ENCODE peak calls at places on chromosomes 13 and 19, in four cellular contexts. H is cardiac fibroblast, U is AG04450, F is SK-N-SH. O is an unnamed sample.

GRCh38 chr19:17404015-17404414 is 1.4 kb downstream of the BST2 start:
- DNase-seq in F (no peak), U (no peak), H (no peak), O (no peak)

GRCh38 chr19:41939861-41940442 is 11.7 kb upstream of the ERFL start:
- DNase-seq in U (no peak), F (peak), H (no peak), O (no peak)

GRCh38 chr13:61086052-61086451 is 329.6 kb downstream of the PCDH20 start:
- DNase-seq in H (no peak), U (no peak), F (no peak), O (peak)

GRCh38 chr13:110883539-110883938 is 31.3 kb downstream of the ANKRD10 start:
- DNase-seq in U (no peak), H (no peak), F (no peak), O (no peak)

GRCh38 chr13:106145997-106146864 is 389.2 kb downstream of the EFNB2 start:
- DNase-seq in U (no peak), F (no peak), H (no peak), O (no peak)

GRCh38 chr19:30233375-30233774 is 138.8 kb upstream of the ZNF536 start:
- DNase-seq in H (no peak), U (no peak), F (no peak), O (no peak)

GRCh38 chr19:27833031-27833430 is 1379.9 kb downstream of the UQCRFS1 start:
- DNase-seq in F (no peak), H (peak), U (no peak), O (no peak)

GRCh38 chr19:33300016-33300981 is 2.0 kb downstream of the CEBPA start:
- DNase-seq in H (no peak), F (peak), U (no peak), O (no peak)

GRCh38 chr19:40420766-40421467 is 4.9 kb downstream of the SERTAD1 start:
- DNase-seq in F (peak), H (peak), U (peak), O (peak)

GRCh38 chr13:51245583-51245982 is 23.4 kb downstream of the FAM124A start:
- DNase-seq in U (no peak), F (no peak), H (no peak), O (no peak)

GRCh38 chr13:99371956-99372355 is 64.8 kb upstream of the GPR183 start:
- DNase-seq in U (no peak), H (no peak), F (no peak), O (no peak)

GRCh38 chr13:72457151-72457550 is 270.3 kb downstream of the MZT1 start:
- DNase-seq in H (no peak), U (no peak), F (no peak), O (no peak)

GRCh38 chr13:21686761-21687391 is 16.0 kb downstream of the FGF9 start:
- DNase-seq in U (no peak), H (no peak), F (no peak), O (no peak)

GRCh38 chr13:110923777-110924638 is 9.1 kb upstream of the ANKRD10 start:
- DNase-seq in H (no peak), F (no peak), U (no peak), O (no peak)

GRCh38 chr13:110506859-110507566 is 54.5 kb downstream of the RAB20 start:
- DNase-seq in F (no peak), U (no peak), H (peak), O (peak)

GRCh38 chr13:110815471-110816204 is 99.2 kb downstream of the ANKRD10 start:
- DNase-seq in H (no peak), U (no peak), F (no peak), O (peak)

GRCh38 chr13:66532146-66532545 is 698.0 kb downstream of the PCDH9 start:
- DNase-seq in U (peak), H (peak), F (no peak), O (peak)

GRCh38 chr19:8399681-8400188 is 9.6 kb downstream of the RAB11B start:
- DNase-seq in H (no peak), U (no peak), F (no peak), O (no peak)

GRCh38 chr19:12676384-12676792 is 5.3 kb downstream of the DHPS start:
- DNase-seq in H (peak), U (peak), F (peak), O (peak)

GRCh38 chr19:52231154-52231565 is 38.2 kb upstream of the ZNF766 start:
- DNase-seq in U (no peak), F (no peak), H (peak), O (no peak)

GRCh38 chr13:66543780-66544179 is 686.4 kb downstream of the PCDH9 start:
- DNase-seq in H (no peak), F (no peak), U (no peak), O (no peak)

GRCh38 chr19:5451494-5451893 is 3.7 kb upstream of the ZNRF4 start:
- DNase-seq in H (no peak), F (no peak), U (no peak), O (no peak)

GRCh38 chr19:42069619-42070293 is at the start of gene GRIK5:
- DNase-seq in U (no peak), H (no peak), F (peak), O (no peak)

GRCh38 chr13:28505543-28506135 is 10.7 kb upstream of the FLT1 start:
- DNase-seq in F (no peak), H (no peak), U (no peak), O (no peak)

GRCh38 chr19:42122691-42123607 is 9.3 kb downstream of the POU2F2 start:
- DNase-seq in H (peak), F (no peak), U (no peak), O (no peak)

GRCh38 chr19:46776927-46777911 is 11.2 kb downstream of the SLC1A5 start:
- DNase-seq in U (no peak), F (peak), H (no peak), O (no peak)

GRCh38 chr13:45055902-45056648 is 64.2 kb upstream of the GTF2F2 start:
- DNase-seq in F (no peak), U (no peak), H (peak), O (peak)

GRCh38 chr19:44700547-44700946 is 1.6 kb downstream of the CEACAM16 start:
- DNase-seq in U (no peak), F (no peak), H (no peak), O (no peak)

GRCh38 chr19:44696939-44697669 is 1.8 kb upstream of the CEACAM16 start:
- DNase-seq in U (no peak), F (no peak), H (no peak), O (no peak)

GRCh38 chr19:44697670-44698034 is 1.3 kb upstream of the CEACAM16 start:
- DNase-seq in H (no peak), U (no peak), F (no peak), O (no peak)

GRCh38 chr19:44701228-44701627 is 2.3 kb downstream of the CEACAM16 start:
- DNase-seq in H (no peak), U (no peak), F (no peak), O (no peak)

DNA sequence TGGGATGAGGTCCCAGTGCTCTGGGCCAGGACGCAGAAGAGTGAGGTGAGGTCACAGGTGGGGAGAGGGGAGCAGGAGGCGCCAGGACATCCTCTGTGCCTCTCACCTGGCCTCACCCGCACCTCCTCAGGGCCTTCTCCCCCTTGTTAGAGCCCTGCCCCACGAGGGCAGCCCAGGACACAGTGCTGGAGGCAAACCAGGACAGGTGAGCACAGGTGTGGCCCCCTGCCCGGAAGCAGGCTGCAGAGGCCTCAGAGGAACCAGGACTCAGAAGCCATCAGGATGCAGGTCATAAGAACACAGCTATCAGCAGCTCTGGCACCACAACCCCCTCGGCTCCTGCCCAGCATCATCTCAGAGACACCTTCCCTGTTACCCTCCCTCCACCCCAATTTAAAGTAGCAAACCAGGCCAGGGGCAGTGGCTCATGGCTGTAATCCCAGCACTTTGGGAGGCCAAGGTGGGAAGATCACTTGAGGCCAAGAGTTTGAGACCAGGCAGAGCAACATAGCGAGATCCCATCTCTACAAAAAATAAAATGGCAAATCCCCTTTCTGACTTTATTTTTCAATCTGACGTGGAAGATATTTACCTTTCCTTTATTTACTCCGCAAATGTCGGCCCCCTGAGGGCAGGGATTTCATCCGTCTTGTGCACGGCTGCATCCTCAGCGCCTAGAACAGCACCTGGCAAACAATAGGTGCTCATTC is at the start of gene CEACAM16:
- DNase-seq in U (no peak), F (no peak), H (no peak), O (no peak)
- H3K4me3 ChIP-seq in U (no peak), F (no peak), H (no peak), O (no peak)

GRCh38 chr19:771332-771785 is 20.4 kb downstream of the MISP start:
- DNase-seq in U (no peak), F (peak), H (peak), O (peak)
- TF ChIP-seq CTCF in U (peak), F (peak), H (peak), O (peak)

GRCh38 chr13:30805132-30805537 is 69.8 kb downstream of the ALOX5AP start:
- DNase-seq in F (no peak), U (no peak), H (no peak), O (no peak)

GRCh38 chr13:30802501-30802900 is 67.2 kb downstream of the ALOX5AP start:
- DNase-seq in H (no peak), F (no peak), U (no peak), O (no peak)

GRCh38 chr13:30804474-30804873 is 69.1 kb downstream of the ALOX5AP start:
- DNase-seq in F (peak), U (no peak), H (peak), O (no peak)

GRCh38 chr13:30803791-30804190 is 68.4 kb downstream of the ALOX5AP start:
- DNase-seq in F (no peak), H (no peak), U (no peak), O (no peak)

DNA sequence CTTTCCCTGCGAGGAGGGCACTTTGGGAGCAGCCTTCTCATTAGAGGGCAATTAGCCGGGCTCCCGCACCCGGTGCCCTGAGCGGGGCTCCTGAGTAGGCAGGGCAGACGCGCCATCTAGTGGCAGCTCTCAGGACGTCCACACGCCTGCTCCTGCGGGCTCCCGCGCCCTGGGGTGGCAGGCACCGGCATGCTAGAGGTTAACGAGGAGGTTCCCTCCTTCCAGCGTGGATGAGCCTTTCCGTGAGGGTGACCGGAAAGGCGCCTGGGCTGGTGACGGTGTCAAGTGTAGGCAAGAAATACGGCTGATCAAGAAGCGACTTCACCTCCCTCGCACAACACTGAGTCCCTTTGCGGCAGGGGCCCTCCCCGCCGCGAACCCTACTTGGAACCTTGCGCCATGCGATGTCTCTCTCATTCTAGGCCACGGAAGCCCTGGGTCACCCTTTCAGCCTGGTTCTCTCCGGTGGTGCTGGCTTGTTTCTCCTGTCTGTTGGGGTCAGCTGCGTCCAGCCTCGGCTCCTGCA is 67.7 kb downstream of the ALOX5AP start:
- DNase-seq in F (peak), U (peak), H (peak), O (peak)
- H3K4me3 ChIP-seq in F (no peak), U (no peak), H (peak), O (no peak)

GRCh38 chr13:26706381-26706780 is 54.2 kb downstream of the GPR12 start:
- DNase-seq in U (no peak), F (no peak), H (no peak), O (no peak)

GRCh38 chr13:26709461-26709860 is 51.1 kb downstream of the GPR12 start:
- DNase-seq in F (no peak), H (no peak), U (no peak), O (no peak)

GRCh38 chr13:26710166-26710565 is 50.4 kb downstream of the GPR12 start:
- DNase-seq in U (no peak), H (no peak), F (no peak), O (no peak)

GRCh38 chr13:26707122-26708006 is 53.2 kb downstream of the GPR12 start:
- DNase-seq in H (peak), F (peak), U (peak), O (peak)

GRCh38 chr13:26708007-26708297 is 52.6 kb downstream of the GPR12 start:
- DNase-seq in H (no peak), F (no peak), U (no peak), O (no peak)
- TF ChIP-seq CTCF in H (no peak), F (no peak), U (no peak), O (no peak)

DNA sequence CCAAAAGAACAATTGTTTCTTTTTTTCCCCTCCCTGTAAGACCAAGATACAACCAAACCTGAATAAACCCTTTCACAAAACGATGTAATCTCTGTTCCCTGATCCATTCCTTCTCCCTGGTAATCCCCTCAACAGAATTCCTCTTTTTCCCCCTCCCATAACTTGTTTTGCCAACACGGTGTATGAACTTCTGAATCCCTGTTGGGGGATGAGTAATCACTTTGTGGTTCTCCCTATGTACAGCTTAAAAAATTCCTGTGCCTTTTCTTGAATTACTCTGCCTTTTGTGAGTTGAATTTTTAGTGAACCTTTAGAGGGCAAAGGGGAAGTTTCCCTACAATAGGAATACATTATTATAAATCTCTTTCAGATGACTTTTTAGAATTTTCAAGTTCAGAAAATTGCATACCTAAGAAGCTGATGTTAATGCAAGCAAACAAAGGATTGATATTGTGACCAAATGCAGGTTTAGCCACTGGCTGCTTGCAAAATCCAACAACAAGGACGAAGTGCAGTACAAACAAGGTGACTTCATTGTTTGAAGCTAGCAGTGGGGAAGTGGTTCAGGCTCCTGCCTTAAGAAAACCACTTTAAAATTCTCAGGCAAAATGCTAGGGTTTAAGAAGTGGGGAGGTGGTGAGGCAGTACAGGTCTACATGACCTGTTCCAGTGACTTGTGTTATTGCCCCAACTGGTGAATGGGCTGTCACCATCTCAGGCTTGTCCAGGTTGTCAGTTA is 15.0 kb upstream of the EPSTI1 start:
- DNase-seq in H (peak), F (no peak), U (no peak), O (peak)
- H3K4me3 ChIP-seq in H (no peak), F (no peak), U (no peak), O (no peak)

GRCh38 chr13:38697197-38697596 is 10.3 kb downstream of the FREM2 start:
- DNase-seq in H (no peak), U (no peak), F (no peak), O (no peak)

GRCh38 chr13:38702609-38703008 is 15.7 kb downstream of the FREM2 start:
- DNase-seq in U (no peak), H (no peak), F (no peak), O (no peak)

GRCh38 chr13:38693168-38693567 is 6.3 kb downstream of the FREM2 start:
- DNase-seq in F (no peak), H (no peak), U (no peak), O (no peak)

GRCh38 chr13:38693641-38694040 is 6.8 kb downstream of the FREM2 start:
- DNase-seq in U (no peak), F (no peak), H (no peak), O (no peak)

GRCh38 chr13:38697628-38698333 is 10.9 kb downstream of the FREM2 start:
- DNase-seq in U (no peak), F (no peak), H (no peak), O (no peak)
- TF ChIP-seq CTCF in U (no peak), F (no peak), H (no peak), O (no peak)

GRCh38 chr13:112072531-112073244 is 5.7 kb downstream of the SOX1 start:
- DNase-seq in F (no peak), H (no peak), U (no peak), O (no peak)
- H3K4me3 ChIP-seq in F (no peak), H (no peak), U (no peak), O (no peak)

O was measured in astrocyte of the spinal cord.